ENCODE peak calls at places on chromosome 15, in five cellular contexts. H is Caco-2, K is lung, E is sigmoid colon, J is hepatocyte. M is an unnamed sample.

GRCh38 chr15:33963831-33964664 is 4.2 kb upstream of the CHRM5 start:
- DNase-seq in H (peak; percentile 24), K (no peak), E (no peak), J (peak; percentile 35), M (peak; percentile 15)

GRCh38 chr15:80404719-80405553 is 754 bp downstream of the ARNT2 start:
- DNase-seq in H (no peak), K (no peak), E (no peak), J (peak; percentile 40), M (no peak)

GRCh38 chr15:101168898-101169297 is 83.0 kb downstream of the CHSY1 start:
- DNase-seq in H (no peak), K (no peak), E (peak; percentile 15), J (no peak), M (no peak)

GRCh38 chr15:73330206-73331051 is 38.3 kb downstream of the HCN4 start:
- DNase-seq in H (no peak), K (no peak), E (peak; percentile 46), J (no peak), M (no peak)

GRCh38 chr15:89489376-89489775 is 7.0 kb downstream of the RHCG start:
- DNase-seq in H (no peak), K (no peak), E (no peak), J (no peak), M (no peak)

GRCh38 chr15:89122532-89123525 is 34.6 kb downstream of the ABHD2 start:
- DNase-seq in H (no peak), K (no peak), E (no peak), J (no peak), M (no peak)

GRCh38 chr15:50676799-50677483 is 9.7 kb downstream of the TRPM7 start:
- DNase-seq in H (peak; percentile 26), K (no peak), E (no peak), J (peak; percentile 28), M (peak; percentile 22)

GRCh38 chr15:61084944-61085367 is 144.1 kb downstream of the RORA start:
- DNase-seq in H (no peak), K (no peak), E (no peak), J (no peak), M (no peak)

GRCh38 chr15:93973287-93973686 is 258.1 kb upstream of the MCTP2 start:
- DNase-seq in H (no peak), K (no peak), E (peak; percentile 89), J (no peak), M (no peak)

GRCh38 chr15:79539426-79539825 is 107.3 kb downstream of the MINAR1 start:
- DNase-seq in H (no peak), K (no peak), E (no peak), J (no peak), M (no peak)

GRCh38 chr15:66163553-66163952 is 90.0 kb downstream of the MEGF11 start:
- DNase-seq in H (no peak), K (no peak), E (no peak), J (no peak), M (no peak)

GRCh38 chr15:94972314-94972713 is 741.0 kb downstream of the MCTP2 start:
- DNase-seq in H (no peak), K (no peak), E (no peak), J (peak; percentile 12), M (no peak)

GRCh38 chr15:88975891-88976290 is 62.7 kb upstream of the MFGE8 start:
- DNase-seq in H (no peak), K (no peak), E (no peak), J (no peak), M (no peak)

DNA sequence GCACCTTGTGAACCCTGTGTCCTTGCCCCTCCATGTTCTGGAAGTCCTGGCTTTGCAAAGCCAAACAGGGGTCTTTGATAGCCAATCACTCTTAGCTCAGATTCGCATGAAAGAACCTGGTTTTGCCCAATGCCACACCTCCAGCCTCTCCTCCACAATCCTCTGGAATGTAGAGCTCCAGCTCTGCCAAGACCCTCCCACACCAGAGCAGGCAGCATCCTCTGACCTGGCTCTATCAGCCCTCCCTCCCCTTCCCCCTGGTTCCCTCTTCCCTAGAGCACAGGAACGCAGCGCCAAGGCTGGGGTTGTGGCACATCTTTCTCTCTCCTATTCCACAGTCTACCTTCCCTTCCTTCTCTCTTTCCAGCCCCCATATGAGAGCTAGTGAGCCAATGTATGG is 133.3 kb downstream of the RPLP1 start:
- DNase-seq in H (no peak), K (no peak), E (no peak), J (no peak), M (no peak)
- H3K4me1 ChIP-seq in H (peaks cover 3% of the 10 kb centered on the region), K (no peaks in the 10 kb centered on the region), E (no peaks in the 10 kb centered on the region), J (no peaks in the 10 kb centered on the region), M (no peaks in the 10 kb centered on the region)

GRCh38 chr15:90979582-90979981 is 14.8 kb downstream of the PRC1 start:
- DNase-seq in H (no peak), K (no peak), E (no peak), J (no peak), M (no peak)
- H3K36me3 ChIP-seq in H (peaks cover 2% of the 10 kb centered on the region), K (peaks cover 1% of the 10 kb centered on the region), E (no peaks in the 10 kb centered on the region), J (no peaks in the 10 kb centered on the region), M (peaks cover 6% of the 10 kb centered on the region)

GRCh38 chr15:46442196-46442595 is 807.4 kb downstream of the SQOR start:
- DNase-seq in H (no peak), K (no peak), E (no peak), J (peak; percentile 16), M (no peak)
- H3K4me3 ChIP-seq in H (no peak overlapping the region), K (no peak overlapping the region), E (no peak overlapping the region), J (no peak overlapping the region), M (no peak overlapping the region)

GRCh38 chr15:85761635-85762034 is 33.1 kb downstream of the KLHL25 start:
- DNase-seq in H (no peak), K (no peak), E (no peak), J (no peak), M (no peak)

GRCh38 chr15:85758655-85758978 is 36.1 kb downstream of the KLHL25 start:
- DNase-seq in H (no peak), K (no peak), E (peak; percentile 51), J (no peak), M (no peak)

GRCh38 chr15:85759391-85759790 is 35.3 kb downstream of the KLHL25 start:
- DNase-seq in H (no peak), K (no peak), E (peak; percentile 62), J (no peak), M (no peak)

GRCh38 chr15:85760531-85761371 is 34.0 kb downstream of the KLHL25 start:
- DNase-seq in H (no peak), K (no peak), E (no peak), J (no peak), M (no peak)

DNA sequence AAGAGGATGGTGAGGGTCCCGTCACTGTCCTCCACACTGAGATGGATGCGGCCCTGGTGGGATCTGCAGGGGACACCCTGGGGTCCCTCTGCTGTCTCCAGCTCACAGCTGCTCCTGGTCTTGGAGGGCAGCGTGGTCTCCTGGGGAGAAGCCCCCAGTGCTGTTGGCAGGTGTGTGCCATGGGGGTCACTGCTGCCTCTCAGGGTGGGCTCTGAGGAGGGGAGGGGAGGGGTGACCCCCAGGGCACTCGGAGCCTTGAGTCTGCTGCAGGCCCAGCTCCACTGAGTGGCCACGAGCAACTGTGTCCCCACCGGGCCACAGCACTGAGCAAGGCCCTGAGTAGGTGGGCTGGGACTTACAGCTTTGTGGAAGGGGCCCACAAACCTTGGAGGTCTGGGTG is 34.7 kb downstream of the KLHL25 start:
- DNase-seq in H (no peak), K (no peak), E (peak; percentile 57), J (no peak), M (no peak)
- H3K4me1 ChIP-seq in H (no peaks in the 10 kb centered on the region), K (peaks cover 14% of the 10 kb centered on the region), E (peaks cover 16% of the 10 kb centered on the region), J (no peaks in the 10 kb centered on the region), M (no peaks in the 10 kb centered on the region)

DNA sequence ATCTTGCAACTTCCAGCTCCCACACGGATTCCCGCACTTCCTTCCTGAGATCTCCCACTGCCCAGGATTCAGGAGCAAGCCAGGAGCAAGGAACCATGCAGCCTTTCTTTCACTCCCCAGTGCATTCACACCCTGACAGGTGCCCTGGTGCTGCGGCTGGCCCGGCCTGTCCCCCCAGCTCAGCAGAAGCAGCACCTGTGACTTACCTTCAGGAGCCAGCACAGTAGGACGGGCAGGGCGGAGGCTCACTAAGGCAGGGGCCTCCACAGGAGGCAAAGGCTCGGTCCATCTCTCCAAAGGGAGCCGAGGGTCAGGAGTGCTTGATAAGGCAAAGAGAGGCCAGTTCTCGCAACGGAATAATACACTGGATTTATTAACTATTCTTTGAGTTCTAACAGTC is 4.8 kb downstream of the ANKRD63 start:
- DNase-seq in H (no peak), K (no peak), E (no peak), J (no peak), M (no peak)
- H3K36me3 ChIP-seq in H (no peaks in the 10 kb centered on the region), K (peaks cover 2% of the 10 kb centered on the region), E (no peaks in the 10 kb centered on the region), J (no peaks in the 10 kb centered on the region), M (no peaks in the 10 kb centered on the region)